ENCODE peak calls at places on chromosomes 1 and 21, in seven cellular contexts. C is cardiac muscle cell; P is HCT116; X is psoas muscle; T is naive thymus-derived CD4-positive, alpha-beta T cell; R is NT2/D1; Q is fibroblast of lung. Y is an unnamed sample.

GRCh38 chr1:246792603-246793002 is 68.4 kb downstream of the SCCPDH start:
- DNase-seq in C (no peak), P (no peak), X (no peak), T (no peak), R (no peak), Q (no peak), Y (no peak)

GRCh38 chr1:6614019-6614952 is 755 bp downstream of the PHF13 start:
- DNase-seq in C (peak; percentile 81), P (no peak), X (peak; percentile 69), T (no peak), R (no peak), Q (peak; percentile 27), Y (no peak)

GRCh38 chr1:160210563-160210962 is 5.4 kb downstream of the PEA15 start:
- DNase-seq in C (no peak), P (no peak), X (no peak), T (no peak), R (no peak), Q (no peak), Y (no peak)

GRCh38 chr1:25572708-25573590 is 29.5 kb downstream of the LDLRAP1 start:
- DNase-seq in C (peak; percentile 69), P (no peak), X (peak; percentile 64), T (peak; percentile 42), R (peak; percentile 77), Q (peak; percentile 40), Y (peak; percentile 79)

GRCh38 chr1:91742848-91743292 is 143.1 kb downstream of the TGFBR3 start:
- DNase-seq in C (no peak), P (no peak), X (peak; percentile 58), T (no peak), R (no peak), Q (peak; percentile 75), Y (no peak)

GRCh38 chr1:55987491-55988255 is 591.7 kb downstream of the PLPP3 start:
- DNase-seq in C (no peak), P (no peak), X (no peak), T (no peak), R (peak; percentile 32), Q (peak; percentile 8), Y (no peak)

GRCh38 chr1:211603191-211603701 is 24.3 kb upstream of the SLC30A1 start:
- DNase-seq in C (no peak), P (no peak), X (no peak), T (no peak), R (no peak), Q (no peak), Y (no peak)

GRCh38 chr1:183278736-183279591 is 92.9 kb downstream of the LAMC2 start:
- DNase-seq in C (no peak), P (no peak), X (no peak), T (no peak), R (peak; percentile 60), Q (peak; percentile 89), Y (no peak)

GRCh38 chr21:39660596-39660995 is 47.9 kb downstream of the B3GALT5 start:
- DNase-seq in C (no peak), P (no peak), X (no peak), T (no peak), R (peak; percentile 72), Q (peak; percentile 92), Y (no peak)

GRCh38 chr1:71738256-71738655 is 544.1 kb downstream of the NEGR1 start:
- DNase-seq in C (no peak), P (no peak), X (no peak), T (no peak), R (no peak), Q (no peak), Y (no peak)

GRCh38 chr1:90402893-90403849 is 313.9 kb downstream of the BARHL2 start:
- DNase-seq in C (peak; percentile 2), P (peak; percentile 94), X (no peak), T (no peak), R (peak; percentile 76), Q (peak; percentile 100), Y (peak; percentile 64)

GRCh38 chr1:200558866-200559459 is 61.6 kb downstream of the KIF14 start:
- DNase-seq in C (peak; percentile 56), P (peak; percentile 51), X (no peak), T (peak; percentile 10), R (peak; percentile 44), Q (peak; percentile 48), Y (peak; percentile 67)

GRCh38 chr1:111723091-111723806 is 15.9 kb downstream of the INKA2 start:
- DNase-seq in C (no peak), P (no peak), X (no peak), T (peak; percentile 28), R (no peak), Q (no peak), Y (no peak)

GRCh38 chr1:219339466-219339865 is 165.8 kb downstream of the LYPLAL1 start:
- DNase-seq in C (no peak), P (no peak), X (no peak), T (no peak), R (no peak), Q (peak; percentile 66), Y (no peak)

GRCh38 chr1:210800301-210800700 is 333.6 kb downstream of the KCNH1 start:
- DNase-seq in C (no peak), P (no peak), X (no peak), T (no peak), R (no peak), Q (no peak), Y (no peak)

GRCh38 chr1:197423006-197423405 is 155.0 kb downstream of the CRB1 start:
- DNase-seq in C (no peak), P (no peak), X (no peak), T (no peak), R (no peak), Q (peak; percentile 41), Y (no peak)

GRCh38 chr1:63877816-63878215 is 104.0 kb downstream of the ROR1 start:
- DNase-seq in C (no peak), P (peak; percentile 66), X (no peak), T (no peak), R (no peak), Q (peak; percentile 93), Y (no peak)

GRCh38 chr1:63878914-63879313 is 105.1 kb downstream of the ROR1 start:
- DNase-seq in C (no peak), P (no peak), X (no peak), T (no peak), R (no peak), Q (peak; percentile 57), Y (no peak)

GRCh38 chr1:63874278-63874880 is 100.6 kb downstream of the ROR1 start:
- DNase-seq in C (peak; percentile 38), P (no peak), X (no peak), T (no peak), R (no peak), Q (peak; percentile 81), Y (no peak)

GRCh38 chr1:63873751-63874150 is 99.9 kb downstream of the ROR1 start:
- DNase-seq in C (no peak), P (no peak), X (no peak), T (no peak), R (no peak), Q (peak; percentile 82), Y (no peak)

DNA sequence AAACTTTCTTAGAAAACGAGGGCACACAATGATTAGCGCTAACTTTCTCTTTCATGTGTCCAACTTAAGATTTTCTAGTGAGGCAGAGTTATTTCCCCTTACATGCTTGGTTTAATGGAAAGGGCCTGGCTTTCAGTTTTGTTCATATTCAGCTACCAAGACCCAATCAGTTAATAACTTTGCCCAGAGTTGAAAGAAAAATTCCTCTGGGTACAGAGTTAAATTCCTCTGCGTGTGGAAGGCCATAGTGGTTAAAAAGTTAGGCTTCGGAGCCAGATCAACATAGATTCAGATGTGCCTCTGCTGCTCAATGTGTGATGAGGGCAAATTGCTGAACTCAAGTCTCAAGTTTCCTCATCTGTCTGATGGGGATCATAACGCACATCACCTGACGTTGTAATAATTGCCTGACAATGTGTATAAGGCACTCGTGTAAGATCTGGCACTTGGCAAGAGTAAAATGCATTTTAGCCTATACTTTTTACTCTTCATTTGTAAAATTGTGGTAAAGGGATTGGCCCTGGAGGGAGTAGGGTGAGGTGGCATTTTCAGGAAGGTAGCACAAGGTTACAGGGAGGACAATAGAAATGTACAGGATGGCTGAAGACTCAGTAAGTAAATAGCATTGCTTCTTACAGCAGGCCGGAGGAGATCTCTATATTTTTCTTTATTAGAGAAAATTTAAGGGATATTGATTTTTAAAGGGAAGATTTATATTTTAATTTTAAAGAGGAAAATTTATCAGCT is 103.4 kb downstream of the ROR1 start:
- DNase-seq in C (no peak), P (no peak), X (no peak), T (no peak), R (no peak), Q (peak; percentile 65), Y (no peak)
- H3K4me1 ChIP-seq in C (peaks cover 44% of the 10 kb centered on the region), P (peaks cover 18% of the 10 kb centered on the region), X (peaks cover 8% of the 10 kb centered on the region), T (no peaks in the 10 kb centered on the region), R (no peaks in the 10 kb centered on the region), Q (peaks cover 28% of the 10 kb centered on the region), Y (no peaks in the 10 kb centered on the region)

DNA sequence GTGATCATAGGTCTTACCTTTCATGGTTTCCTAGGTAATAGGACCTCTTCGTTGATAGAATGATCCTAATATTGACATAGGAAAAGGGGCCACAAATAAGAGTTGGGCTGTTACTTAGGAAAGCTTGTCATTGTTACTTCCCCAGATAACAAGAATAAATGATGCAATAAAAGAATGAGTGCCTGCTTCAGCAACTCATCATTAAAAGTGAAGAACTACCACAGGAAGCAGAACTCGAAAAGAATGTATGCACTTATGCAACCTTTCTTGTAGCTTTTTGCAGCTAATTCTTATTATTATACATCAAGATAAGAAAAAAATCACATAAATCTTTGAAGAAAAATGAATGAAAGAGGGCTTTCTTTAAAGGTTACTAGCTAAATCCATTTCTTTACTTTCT is 548.5 kb downstream of the LTN1 start:
- DNase-seq in C (no peak), P (no peak), X (no peak), T (no peak), R (no peak), Q (no peak), Y (no peak)
- H3K4me1 ChIP-seq in C (no peaks in the 10 kb centered on the region), P (no peaks in the 10 kb centered on the region), X (no peaks in the 10 kb centered on the region), T (no peaks in the 10 kb centered on the region), R (no peaks in the 10 kb centered on the region), Q (peaks cover 8% of the 10 kb centered on the region), Y (no peaks in the 10 kb centered on the region)

DNA sequence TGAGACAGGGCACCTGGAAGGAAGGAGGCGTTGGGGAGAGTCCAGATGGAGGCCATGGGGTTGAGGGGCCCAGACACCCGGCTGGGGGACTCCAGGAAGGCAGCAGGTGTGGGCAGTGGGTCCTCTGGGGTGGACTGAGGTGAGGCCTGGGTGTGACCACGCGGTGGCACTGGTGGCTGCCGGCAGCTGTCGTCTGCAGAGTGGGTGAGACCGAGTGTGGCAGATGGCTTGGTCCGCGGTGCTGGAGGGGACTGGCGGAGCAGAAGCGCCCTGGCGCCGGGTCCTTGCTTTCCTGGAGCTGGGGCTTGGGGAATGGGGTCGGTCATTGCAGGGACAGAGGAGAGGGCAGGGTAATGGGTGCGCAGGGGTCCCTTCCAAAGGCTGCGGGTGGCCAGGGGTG is 12.5 kb downstream of the AGRN start:
- DNase-seq in C (peak; percentile 36), P (no peak), X (no peak), T (no peak), R (no peak), Q (no peak), Y (no peak)
- H3K4me1 ChIP-seq in C (peaks cover 13% of the 10 kb centered on the region), P (no peaks in the 10 kb centered on the region), X (peaks cover 11% of the 10 kb centered on the region), T (peaks cover 5% of the 10 kb centered on the region), R (peaks cover 29% of the 10 kb centered on the region), Q (no peaks in the 10 kb centered on the region), Y (peaks cover 5% of the 10 kb centered on the region)

DNA sequence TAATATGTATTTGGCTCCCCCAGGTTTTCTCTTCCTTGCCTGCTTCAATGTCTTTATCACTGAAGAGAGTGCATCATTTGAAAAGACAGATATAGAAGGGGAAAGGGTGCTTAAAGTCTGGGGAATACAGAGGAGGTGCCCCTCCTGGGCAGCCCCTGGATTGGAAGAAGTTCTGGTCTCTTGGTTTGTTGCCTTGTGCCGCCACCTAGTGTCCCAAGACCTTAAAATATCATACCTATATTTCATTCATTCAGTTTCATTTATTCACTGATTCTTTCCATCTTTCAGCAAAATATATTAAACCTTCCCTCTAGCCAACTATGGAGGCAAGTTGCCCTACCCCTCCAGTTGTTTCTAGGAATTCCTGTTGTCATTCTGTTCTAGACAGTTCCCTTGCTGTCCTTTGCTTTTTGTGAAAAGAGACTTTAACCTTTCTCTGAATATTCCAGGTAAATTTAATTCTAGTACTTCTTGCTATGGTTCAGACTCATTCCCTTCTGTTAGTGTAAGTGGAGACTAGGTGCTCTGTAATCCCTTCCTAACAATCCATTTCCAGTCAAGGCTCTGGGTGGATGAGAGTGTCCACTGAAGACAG is 56.1 kb downstream of the MEF2D start:
- DNase-seq in C (peak; percentile 62), P (peak; percentile 48), X (no peak), T (no peak), R (peak; percentile 71), Q (peak; percentile 16), Y (peak; percentile 36)
- H3K4me1 ChIP-seq in C (no peaks in the 10 kb centered on the region), P (peaks cover 5% of the 10 kb centered on the region), X (peaks cover 3% of the 10 kb centered on the region), T (peaks cover 6% of the 10 kb centered on the region), R (peaks cover under 1% of the 10 kb centered on the region), Q (no peaks in the 10 kb centered on the region), Y (peaks cover 6% of the 10 kb centered on the region)